ENCODE peak calls at places on chromosome 15, in four cellular contexts. B is gastrocnemius medialis, I is esophagus muscularis mucosa, F is transverse colon. Y is an unnamed sample.

GRCh38 chr15:31733424-31733823 is 296.9 kb upstream of the CHRNA7 start:
- DNase-seq in B (no peak), I (no peak), F (no peak), Y (no peak)

GRCh38 chr15:72382146-72382545 is 6.3 kb upstream of the HEXA start:
- DNase-seq in B (no peak), I (no peak), F (no peak), Y (no peak)

GRCh38 chr15:79172032-79172481 is 81.5 kb upstream of the RASGRF1 start:
- DNase-seq in B (no peak), I (no peak), F (no peak), Y (no peak)

GRCh38 chr15:69604050-69604378 is 151.4 kb downstream of the RPLP1 start:
- DNase-seq in B (no peak), I (no peak), F (peak; percentile 44), Y (no peak)

GRCh38 chr15:101556273-101556672 is 66.8 kb upstream of the PCSK6 start:
- DNase-seq in B (no peak), I (no peak), F (no peak), Y (no peak)

GRCh38 chr15:83066034-83066760 is 855 bp downstream of the BTBD1 start:
- DNase-seq in B (peak; percentile 27), I (no peak), F (peak; percentile 11), Y (no peak)

GRCh38 chr15:69125236-69125635 is 35.2 kb upstream of the GLCE start:
- DNase-seq in B (no peak), I (no peak), F (no peak), Y (no peak)

GRCh38 chr15:69141286-69141701 is 19.1 kb upstream of the GLCE start:
- DNase-seq in B (no peak), I (no peak), F (no peak), Y (no peak)

GRCh38 chr15:64897345-64897985 is 14.2 kb upstream of the ANKDD1A start:
- DNase-seq in B (peak; percentile 70), I (no peak), F (peak; percentile 57), Y (peak; percentile 42)

GRCh38 chr15:83747050-83747717 is 93.3 kb downstream of the ADAMTSL3 start:
- DNase-seq in B (peak; percentile 12), I (no peak), F (no peak), Y (no peak)

GRCh38 chr15:84748274-84749110 is at the start of gene ZNF592:
- DNase-seq in B (peak; percentile 64), I (peak; percentile 95), F (peak; percentile 89), Y (peak; percentile 85)

GRCh38 chr15:68704496-68705021 is 116.1 kb downstream of the ANP32A start:
- DNase-seq in B (no peak), I (no peak), F (peak; percentile 14), Y (peak; percentile 46)

GRCh38 chr15:58985443-58985842 is 2.0 kb upstream of the RNF111 start:
- DNase-seq in B (peak; percentile 14), I (no peak), F (peak; percentile 25), Y (no peak)

GRCh38 chr15:94411279-94411678 is 179.9 kb downstream of the MCTP2 start:
- DNase-seq in B (no peak), I (no peak), F (no peak), Y (no peak)

GRCh38 chr15:76764004-76764403 is 141.1 kb downstream of the SCAPER start:
- DNase-seq in B (no peak), I (no peak), F (no peak), Y (no peak)

GRCh38 chr15:45456212-45457106 is 66.1 kb downstream of the SLC30A4 start:
- DNase-seq in B (no peak), I (no peak), F (peak; percentile 71), Y (peak; percentile 89)

DNA sequence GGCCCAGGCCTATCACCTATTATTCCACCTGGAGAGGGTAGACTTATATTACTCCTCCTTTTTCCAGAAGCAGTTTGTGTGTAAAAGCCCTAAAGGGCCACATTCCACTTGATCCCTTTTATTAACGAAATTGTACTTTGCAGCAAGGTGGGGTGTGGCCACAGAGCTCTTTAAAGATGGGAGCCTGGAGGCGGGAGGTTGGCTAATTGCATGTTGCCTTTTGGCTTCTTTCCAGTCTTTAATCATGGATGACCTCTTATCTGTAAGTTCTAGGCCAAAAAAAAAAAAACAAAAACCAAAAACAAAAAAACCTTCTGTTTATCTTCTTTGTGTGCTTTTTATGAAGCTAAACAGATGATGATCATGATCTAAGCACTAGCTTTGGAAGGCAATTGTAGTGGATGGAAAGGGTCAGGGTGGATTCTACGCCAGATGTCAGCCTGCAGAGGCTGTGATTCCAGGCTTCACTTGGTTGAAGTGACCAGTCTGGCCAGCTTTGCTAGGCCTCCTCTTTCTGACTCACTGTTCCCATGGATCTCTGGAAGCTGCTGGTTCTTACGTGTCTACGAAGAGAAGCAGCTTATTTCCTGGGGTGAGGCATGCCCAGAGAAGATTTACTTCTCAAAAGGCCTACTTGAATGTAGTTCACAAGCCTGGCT is 330.7 kb upstream of the C2CD4B start:
- DNase-seq in B (no peak), I (no peak), F (peak; percentile 28), Y (no peak)
- H3K4me3 ChIP-seq in B (no peak overlapping the region), I (no peak overlapping the region), F (no peak overlapping the region), Y (no peak overlapping the region)

GRCh38 chr15:80431635-80432034 is 27.5 kb downstream of the ARNT2 start:
- DNase-seq in B (no peak), I (no peak), F (no peak), Y (no peak)

GRCh38 chr15:80437492-80437891 is 33.3 kb downstream of the ARNT2 start:
- DNase-seq in B (no peak), I (no peak), F (no peak), Y (no peak)

GRCh38 chr15:80434926-80435720 is 30.9 kb downstream of the ARNT2 start:
- DNase-seq in B (no peak), I (no peak), F (no peak), Y (no peak)

GRCh38 chr15:80436511-80437307 is 32.5 kb downstream of the ARNT2 start:
- DNase-seq in B (no peak), I (no peak), F (no peak), Y (no peak)

GRCh38 chr15:80433836-80434235 is 29.7 kb downstream of the ARNT2 start:
- DNase-seq in B (no peak), I (no peak), F (no peak), Y (no peak)
- TF ChIP-seq POLR2A in B (no peak), I (no peak), F (no peak), Y (no peak)

GRCh38 chr15:42107483-42107882 is 13.1 kb upstream of the PLA2G4D start:
- DNase-seq in B (no peak), I (no peak), F (peak; percentile 92), Y (no peak)
- H3K4me3 ChIP-seq in B (no peak overlapping the region), I (no peak overlapping the region), F (no peak overlapping the region), Y (no peak overlapping the region)

GRCh38 chr15:34338347-34338746 is 766 bp upstream of the SLC12A6 start:
- DNase-seq in B (no peak), I (no peak), F (no peak), Y (no peak)

GRCh38 chr15:34336947-34337556 is 529 bp downstream of the SLC12A6 start:
- DNase-seq in B (peak; percentile 25), I (no peak), F (peak; percentile 35), Y (no peak)

GRCh38 chr15:34336333-34336732 is 1.2 kb downstream of the SLC12A6 start:
- DNase-seq in B (no peak), I (no peak), F (peak; percentile 24), Y (no peak)

GRCh38 chr15:34335176-34335575 is 2.4 kb downstream of the SLC12A6 start:
- DNase-seq in B (no peak), I (no peak), F (no peak), Y (no peak)

DNA sequence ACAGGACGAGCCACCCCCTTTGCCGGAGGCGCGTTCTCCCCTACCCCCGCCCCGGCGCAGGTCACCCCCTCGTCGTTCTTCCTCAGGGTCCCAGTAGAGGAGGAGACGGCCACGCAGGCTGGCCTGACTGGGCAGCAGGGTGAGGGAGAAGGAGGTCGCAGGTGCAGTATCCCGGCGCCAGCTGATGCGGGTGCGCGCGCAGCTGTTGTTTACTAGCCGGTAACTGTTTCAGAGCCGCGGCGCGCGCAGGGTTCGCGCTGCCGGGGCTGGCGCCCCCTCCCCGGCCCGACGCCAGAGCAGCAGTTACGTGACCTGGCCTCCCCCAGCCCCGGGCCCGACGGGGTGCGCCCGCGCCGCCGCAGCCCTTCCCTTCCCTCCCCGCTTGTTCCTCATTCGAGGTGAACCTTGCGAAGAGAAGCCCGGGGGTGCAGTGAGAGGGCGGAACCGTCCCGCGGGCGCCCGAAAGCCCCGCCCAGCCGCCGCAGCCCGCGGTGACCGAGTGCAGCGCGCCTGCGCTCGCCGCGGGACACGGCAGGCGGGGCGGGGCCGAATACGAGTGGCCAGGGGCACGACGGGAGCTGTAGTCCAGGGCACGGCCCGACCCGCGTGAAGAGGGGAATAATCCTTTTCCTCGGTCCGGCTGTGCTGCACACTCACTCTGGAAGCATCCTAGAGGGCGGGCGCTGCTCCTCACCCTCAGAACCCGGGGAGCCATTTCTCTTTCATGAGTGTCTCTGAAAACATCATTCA is at the start of gene SLC12A6:
- DNase-seq in B (peak; percentile 84), I (peak; percentile 94), F (peak; percentile 94), Y (peak; percentile 98)
- TF ChIP-seq POLR2A in B (peak; percentile 70), I (peak; percentile 44), F (peak; percentile 69), Y (no peak)

DNA sequence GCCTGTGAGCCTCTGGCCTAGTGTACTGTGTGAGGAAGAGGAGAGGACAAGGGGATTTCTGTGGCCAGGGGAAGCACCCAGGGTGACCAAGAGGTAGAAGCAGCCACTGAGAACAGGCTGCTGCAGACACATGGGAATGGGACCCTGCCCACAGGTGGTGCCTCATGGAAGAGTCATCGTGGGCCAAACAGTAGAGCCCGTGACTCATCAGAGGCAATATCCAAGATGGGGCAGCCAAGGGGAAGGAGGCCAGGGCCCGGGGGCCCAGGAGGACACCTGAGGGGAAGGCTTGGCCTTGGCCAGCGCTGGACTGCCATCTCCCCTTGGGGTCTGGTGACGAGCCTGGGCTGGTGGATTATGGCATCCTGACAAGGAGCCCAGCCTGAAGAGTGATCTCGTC is 275.0 kb upstream of the LYSMD4 start:
- DNase-seq in B (no peak), I (no peak), F (no peak), Y (no peak)
- H3K4me3 ChIP-seq in B (no peak overlapping the region), I (no peak overlapping the region), F (no peak overlapping the region), Y (no peak overlapping the region)

DNA sequence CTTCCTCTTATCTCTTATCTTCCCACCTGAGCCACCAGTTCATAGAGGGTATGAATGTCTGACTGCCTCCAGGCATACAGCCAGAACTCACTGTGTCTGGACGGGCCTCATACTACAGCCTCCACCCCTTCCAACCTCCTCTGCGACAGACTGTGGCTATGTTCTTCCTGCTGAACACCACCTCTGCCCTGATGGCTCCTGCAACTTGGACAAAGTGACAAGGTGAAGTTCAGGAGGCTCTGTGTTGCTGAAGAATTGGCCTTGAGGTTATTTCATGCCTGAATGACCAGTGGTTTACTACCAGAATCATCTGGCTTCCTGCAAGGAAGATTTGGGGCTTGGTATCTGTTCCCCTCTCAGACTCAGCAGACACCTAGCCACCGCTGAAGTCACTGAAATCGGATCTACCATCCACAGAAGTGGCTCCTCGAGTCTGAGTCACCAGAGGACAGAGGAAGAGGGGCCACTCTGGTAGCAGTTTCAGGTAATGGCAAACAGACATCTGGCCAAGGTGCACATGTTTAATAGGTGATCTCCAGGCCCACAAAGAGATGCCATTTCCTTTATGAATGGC is 14.2 kb upstream of the ULK3 start:
- DNase-seq in B (no peak), I (no peak), F (peak; percentile 70), Y (no peak)
- TF ChIP-seq POLR2A in B (no peak), I (no peak), F (no peak), Y (no peak)

Y was measured in upper lobe of left lung.